ENCODE peak calls at places on chromosomes 16 and 17, in five cellular contexts. H is tibial nerve, M is C1 segment of cervical spinal cord, P is DMS 273 treated with DMSO at 0.1 percent for 48 hours, B is aorta. O is an unnamed sample.

GRCh38 chr17:40069751-40070643 is 7.2 kb downstream of the THRA start:
- DNase-seq in H (peak), P (peak), M (no peak), B (no peak), O (peak)

GRCh38 chr17:79459846-79460245 is 151.0 kb downstream of the RBFOX3 start:
- DNase-seq in H (no peak), B (no peak), P (no peak), M (no peak), O (no peak)

GRCh38 chr16:85840801-85841200 is 41.3 kb downstream of the COX4I1 start:
- DNase-seq in H (no peak), M (no peak), P (no peak), B (peak), O (no peak)

GRCh38 chr17:35804658-35805192 is 4.6 kb upstream of the TAF15 start:
- DNase-seq in B (no peak), P (peak), H (peak), M (no peak), O (peak)

GRCh38 chr17:4506180-4506814 is 7.6 kb downstream of the SPNS2 start:
- DNase-seq in H (no peak), P (no peak), M (no peak), B (no peak), O (no peak)

GRCh38 chr16:81076566-81077076 is 417 bp downstream of the C16orf46 start:
- DNase-seq in M (peak), H (peak), P (peak), B (peak), O (peak)

GRCh38 chr16:28930652-28931051 is 1.1 kb upstream of the CD19 start:
- DNase-seq in P (no peak), M (no peak), B (no peak), H (no peak), O (no peak)

GRCh38 chr16:56257666-56258359 is 66.5 kb downstream of the GNAO1 start:
- DNase-seq in P (peak), H (peak), B (no peak), M (no peak), O (no peak)

GRCh38 chr17:58338454-58338841 is 9.9 kb upstream of the TSPOAP1 start:
- DNase-seq in M (no peak), P (no peak), H (no peak), B (no peak), O (no peak)

GRCh38 chr16:31365131-31365865 is 10.3 kb downstream of the ITGAX start:
- DNase-seq in H (no peak), M (no peak), B (peak), P (no peak), O (no peak)

GRCh38 chr16:78474762-78475161 is 375.3 kb downstream of the WWOX start:
- DNase-seq in P (no peak), B (no peak), H (no peak), M (no peak), O (no peak)

GRCh38 chr17:62740066-62740465 is 68.0 kb downstream of the MARCHF10 start:
- DNase-seq in M (no peak), B (no peak), H (no peak), P (no peak), O (no peak)

GRCh38 chr17:78766225-78766624 is 15.8 kb downstream of the CYTH1 start:
- DNase-seq in P (no peak), H (no peak), B (no peak), M (no peak), O (no peak)

GRCh38 chr17:58329035-58329807 is 626 bp upstream of the TSPOAP1 start:
- DNase-seq in B (peak), M (no peak), P (no peak), H (no peak), O (peak)

GRCh38 chr17:66549731-66550207 is 247.4 kb downstream of the PRKCA start:
- DNase-seq in P (no peak), B (no peak), M (no peak), H (no peak), O (no peak)

GRCh38 chr17:50806141-50806643 is 29.2 kb upstream of the WFIKKN2 start:
- DNase-seq in M (no peak), H (no peak), B (no peak), P (no peak), O (peak)

GRCh38 chr17:63740464-63741181 is 976 bp downstream of the STRADA start:
- DNase-seq in H (no peak), P (no peak), M (no peak), B (no peak), O (no peak)

GRCh38 chr16:81478876-81479496 is 34.4 kb downstream of the CMIP start:
- DNase-seq in B (no peak), M (peak), P (no peak), H (peak), O (peak)

GRCh38 chr17:41339571-41340169 is 11.0 kb downstream of the KRT33A start:
- DNase-seq in B (no peak), P (no peak), M (no peak), H (no peak), O (no peak)

GRCh38 chr16:22270525-22270924 is 26.7 kb upstream of the POLR3E start:
- DNase-seq in B (no peak), P (no peak), M (no peak), H (no peak), O (no peak)

GRCh38 chr17:77291591-77292386 is 151.0 kb downstream of the SEC14L1 start:
- DNase-seq in P (no peak), B (no peak), M (no peak), H (no peak), O (no peak)

O was measured in stomach.